ENCODE peak calls at places on chromosomes 12 and 14, in six cellular contexts. One of them, this sample, is unnamed.

GRCh38 chr12:11969437-11970154 is 101.1 kb upstream of the BCL2L14 start:
- DNase-seq in astrocyte of the spinal cord: no peak
- DNase-seq in stimulated activated CD4-positive, alpha-beta T cell treated with anti-CD3 and anti-CD28 coated beads, Interleukin-1b, Interleukin-23, amount 100 ng/mL, for 48 hours: no peak
- DNase-seq in AG08396: no peak
- DNase-seq in iPS-NIHi11: peak
- DNase-seq in endothelial cell: no peak
- DNase-seq in this sample: no peak

GRCh38 chr12:12840500-12840899 is 27.4 kb downstream of the DDX47 start:
- DNase-seq in astrocyte of the spinal cord: no peak
- DNase-seq in stimulated activated CD4-positive, alpha-beta T cell treated with anti-CD3 and anti-CD28 coated beads, Interleukin-1b, Interleukin-23, amount 100 ng/mL, for 48 hours: no peak
- DNase-seq in AG08396: no peak
- DNase-seq in iPS-NIHi11: no peak
- DNase-seq in endothelial cell: no peak
- DNase-seq in this sample: no peak

GRCh38 chr14:55136868-55137785 is 8.1 kb downstream of the LGALS3 start:
- DNase-seq in astrocyte of the spinal cord: peak
- DNase-seq in stimulated activated CD4-positive, alpha-beta T cell treated with anti-CD3 and anti-CD28 coated beads, Interleukin-1b, Interleukin-23, amount 100 ng/mL, for 48 hours: no peak
- DNase-seq in AG08396: peak
- DNase-seq in iPS-NIHi11: no peak
- DNase-seq in endothelial cell: no peak
- DNase-seq in this sample: no peak

GRCh38 chr14:90555126-90556049 is 158.6 kb downstream of the CALM1 start:
- DNase-seq in astrocyte of the spinal cord: no peak
- DNase-seq in stimulated activated CD4-positive, alpha-beta T cell treated with anti-CD3 and anti-CD28 coated beads, Interleukin-1b, Interleukin-23, amount 100 ng/mL, for 48 hours: no peak
- DNase-seq in AG08396: no peak
- DNase-seq in iPS-NIHi11: no peak
- DNase-seq in endothelial cell: no peak
- DNase-seq in this sample: no peak

GRCh38 chr14:49306152-49306751 is 279.9 kb downstream of the RPS29 start:
- DNase-seq in astrocyte of the spinal cord: peak
- DNase-seq in stimulated activated CD4-positive, alpha-beta T cell treated with anti-CD3 and anti-CD28 coated beads, Interleukin-1b, Interleukin-23, amount 100 ng/mL, for 48 hours: no peak
- DNase-seq in AG08396: no peak
- DNase-seq in iPS-NIHi11: peak
- DNase-seq in endothelial cell: no peak
- DNase-seq in this sample: no peak

GRCh38 chr12:89856431-89856830 is 147.8 kb upstream of the ATP2B1 start:
- DNase-seq in astrocyte of the spinal cord: peak
- DNase-seq in stimulated activated CD4-positive, alpha-beta T cell treated with anti-CD3 and anti-CD28 coated beads, Interleukin-1b, Interleukin-23, amount 100 ng/mL, for 48 hours: no peak
- DNase-seq in AG08396: no peak
- DNase-seq in iPS-NIHi11: no peak
- DNase-seq in endothelial cell: no peak
- DNase-seq in this sample: no peak

GRCh38 chr12:7221486-7221885 is 32.0 kb downstream of the PEX5 start:
- DNase-seq in astrocyte of the spinal cord: no peak
- DNase-seq in stimulated activated CD4-positive, alpha-beta T cell treated with anti-CD3 and anti-CD28 coated beads, Interleukin-1b, Interleukin-23, amount 100 ng/mL, for 48 hours: no peak
- DNase-seq in AG08396: no peak
- DNase-seq in iPS-NIHi11: no peak
- DNase-seq in endothelial cell: no peak
- DNase-seq in this sample: no peak

GRCh38 chr14:24897793-24898192 is 152.2 kb downstream of the STXBP6 start:
- DNase-seq in astrocyte of the spinal cord: no peak
- DNase-seq in stimulated activated CD4-positive, alpha-beta T cell treated with anti-CD3 and anti-CD28 coated beads, Interleukin-1b, Interleukin-23, amount 100 ng/mL, for 48 hours: no peak
- DNase-seq in AG08396: no peak
- DNase-seq in iPS-NIHi11: no peak
- DNase-seq in endothelial cell: no peak
- DNase-seq in this sample: no peak

GRCh38 chr14:91383439-91383838 is 34.2 kb downstream of the CCDC88C start:
- DNase-seq in astrocyte of the spinal cord: no peak
- DNase-seq in stimulated activated CD4-positive, alpha-beta T cell treated with anti-CD3 and anti-CD28 coated beads, Interleukin-1b, Interleukin-23, amount 100 ng/mL, for 48 hours: no peak
- DNase-seq in AG08396: no peak
- DNase-seq in iPS-NIHi11: peak
- DNase-seq in endothelial cell: no peak
- DNase-seq in this sample: no peak

GRCh38 chr12:16531623-16532022 is 74.3 kb downstream of the LMO3 start:
- DNase-seq in astrocyte of the spinal cord: peak
- DNase-seq in stimulated activated CD4-positive, alpha-beta T cell treated with anti-CD3 and anti-CD28 coated beads, Interleukin-1b, Interleukin-23, amount 100 ng/mL, for 48 hours: no peak
- DNase-seq in AG08396: no peak
- DNase-seq in iPS-NIHi11: no peak
- DNase-seq in endothelial cell: no peak
- DNase-seq in this sample: no peak

GRCh38 chr12:60148831-60149230 is 553.0 kb downstream of the SLC16A7 start:
- DNase-seq in astrocyte of the spinal cord: peak
- DNase-seq in stimulated activated CD4-positive, alpha-beta T cell treated with anti-CD3 and anti-CD28 coated beads, Interleukin-1b, Interleukin-23, amount 100 ng/mL, for 48 hours: no peak
- DNase-seq in AG08396: peak
- DNase-seq in iPS-NIHi11: no peak
- DNase-seq in endothelial cell: no peak
- DNase-seq in this sample: no peak

GRCh38 chr12:49264466-49264872 is 413 bp upstream of the TUBA1C start:
- DNase-seq in astrocyte of the spinal cord: no peak
- DNase-seq in stimulated activated CD4-positive, alpha-beta T cell treated with anti-CD3 and anti-CD28 coated beads, Interleukin-1b, Interleukin-23, amount 100 ng/mL, for 48 hours: peak
- DNase-seq in AG08396: peak
- DNase-seq in iPS-NIHi11: peak
- DNase-seq in endothelial cell: peak
- DNase-seq in this sample: peak

GRCh38 chr12:88889326-88890110 is 309.2 kb upstream of the KITLG start:
- DNase-seq in astrocyte of the spinal cord: peak
- DNase-seq in stimulated activated CD4-positive, alpha-beta T cell treated with anti-CD3 and anti-CD28 coated beads, Interleukin-1b, Interleukin-23, amount 100 ng/mL, for 48 hours: no peak
- DNase-seq in AG08396: no peak
- DNase-seq in iPS-NIHi11: no peak
- DNase-seq in endothelial cell: no peak
- DNase-seq in this sample: no peak

This sample was measured in stimulated activated naive CD8-positive, alpha-beta T cell treated with anti-CD3 and anti-CD28 coated beads, Interleukin-15, Interleukin-2, amounts not matched to agents 100 U/mL and 50 U/mL, for 24 hours.